ENCODE peak calls at places on chromosomes 5 and 9, in six cellular contexts. G is left ventricle myocardium inferior, C is A673, X is neural progenitor cell, D is HCT116, J is cardiac muscle cell. I is an unnamed sample.
A peak's percentile ranks its signal among the peaks of the same experiment; 100 is the strongest.

GRCh38 chr5:168308976-168309598 is 17.6 kb downstream of the WWC1 start:
- DNase-seq in C (no peak), G (no peak), D (no peak), J (no peak), X (no peak), I (no peak)

GRCh38 chr5:87298687-87299362 is 31.1 kb downstream of the RASA1 start:
- DNase-seq in J (no peak), C (no peak), D (no peak), X (no peak), G (no peak), I (no peak)

GRCh38 chr5:146208916-146209522 is 5.6 kb downstream of the RBM27 start:
- DNase-seq in G (no peak), X (no peak), C (no peak), D (no peak), J (no peak), I (no peak)

GRCh38 chr5:67195406-67196275 is 958 bp downstream of the CD180 start:
- DNase-seq in D (no peak), C (no peak), X (no peak), G (no peak), J (no peak), I (no peak)

GRCh38 chr9:95477441-95477840 is 39.3 kb downstream of the PTCH1 start:
- DNase-seq in X (peak; percentile 52), C (no peak), J (no peak), D (no peak), G (no peak), I (no peak)

GRCh38 chr9:21506910-21507795 is 25.0 kb upstream of the IFNE start:
- DNase-seq in G (no peak), C (peak; percentile 1), X (no peak), J (peak; percentile 95), D (no peak), I (peak; percentile 68)

GRCh38 chr9:107703651-107704050 is 214.1 kb upstream of the KLF4 start:
- DNase-seq in G (no peak), X (no peak), J (no peak), C (no peak), D (no peak), I (no peak)

GRCh38 chr5:97658116-97658900 is 475.3 kb upstream of the RIOK2 start:
- DNase-seq in D (no peak), C (no peak), G (no peak), J (peak; percentile 4), X (no peak), I (no peak)

GRCh38 chr5:93596676-93597441 is 13.8 kb downstream of the NR2F1 start:
- DNase-seq in X (peak; percentile 71), G (no peak), J (peak; percentile 36), D (peak; percentile 51), C (no peak), I (no peak)

GRCh38 chr9:100669968-100670367 is 92.1 kb downstream of the CAVIN4 start:
- DNase-seq in J (no peak), G (no peak), C (no peak), D (no peak), X (no peak), I (no peak)

GRCh38 chr5:13566903-13567339 is 377.6 kb downstream of the DNAH5 start:
- DNase-seq in G (no peak), J (no peak), D (no peak), X (no peak), C (no peak), I (peak; percentile 41)

DNA sequence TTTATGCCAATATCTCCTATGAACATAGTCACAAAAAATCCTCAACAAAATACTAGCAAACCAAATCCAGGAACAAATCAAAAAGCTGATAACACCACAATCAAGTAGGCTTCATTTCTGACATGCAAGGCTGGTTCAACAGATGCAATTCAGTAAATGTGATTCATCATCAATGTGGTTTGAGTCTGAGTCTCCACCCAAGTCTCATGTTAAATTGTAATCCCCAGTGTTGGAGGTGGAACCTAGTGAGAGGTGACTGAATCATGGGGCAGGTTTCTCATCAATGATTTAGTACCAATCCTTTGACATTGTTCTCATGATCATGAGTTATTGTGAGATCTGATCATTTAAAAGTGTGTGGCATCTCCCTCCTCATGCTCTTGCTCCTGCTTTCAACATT is 1072.7 kb downstream of the NR2F1-AS1 start:
- DNase-seq in C (no peak), X (no peak), D (no peak), J (no peak), G (no peak), I (no peak)
- H3K36me3 ChIP-seq in C (no peaks in the 10 kb centered on the region), X (no peaks in the 10 kb centered on the region), D (no peaks in the 10 kb centered on the region), J (no peaks in the 10 kb centered on the region), G (no peaks in the 10 kb centered on the region), I (no peaks in the 10 kb centered on the region)

GRCh38 chr9:5698004-5698403 is 69.1 kb downstream of the RIC1 start:
- DNase-seq in C (no peak), D (no peak), G (no peak), J (no peak), X (no peak), I (no peak)

GRCh38 chr9:5696884-5697283 is 68.0 kb downstream of the RIC1 start:
- DNase-seq in G (no peak), C (no peak), J (no peak), X (no peak), D (no peak), I (no peak)

GRCh38 chr9:5695860-5696259 is 67.0 kb downstream of the RIC1 start:
- DNase-seq in J (no peak), C (no peak), X (no peak), D (no peak), G (no peak), I (no peak)

GRCh38 chr9:5698810-5699556 is 70.1 kb downstream of the RIC1 start:
- DNase-seq in C (no peak), D (no peak), G (no peak), X (no peak), J (peak; percentile 10), I (no peak)
- H3K27me3 ChIP-seq in C (no peaks in the 10 kb centered on the region), D (no peaks in the 10 kb centered on the region), G (no peaks in the 10 kb centered on the region), X (no peaks in the 10 kb centered on the region), J (no peaks in the 10 kb centered on the region), I (no peaks in the 10 kb centered on the region)

GRCh38 chr5:134410822-134411221 is 859 bp downstream of the CDKN2AIPNL start:
- DNase-seq in X (peak; percentile 32), G (no peak), J (no peak), C (no peak), D (no peak), I (no peak)

GRCh38 chr5:134413046-134413445 is 1.4 kb upstream of the CDKN2AIPNL start:
- DNase-seq in J (no peak), G (no peak), X (no peak), C (no peak), D (no peak), I (no peak)

GRCh38 chr5:134411546-134412266 is at the start of gene CDKN2AIPNL:
- DNase-seq in G (peak; percentile 92), C (peak; percentile 92), D (peak; percentile 60), J (peak; percentile 91), X (peak; percentile 93), I (peak; percentile 31)

GRCh38 chr5:134409321-134409720 is 2.4 kb downstream of the CDKN2AIPNL start:
- DNase-seq in X (no peak), J (no peak), G (no peak), D (no peak), C (no peak), I (no peak)

DNA sequence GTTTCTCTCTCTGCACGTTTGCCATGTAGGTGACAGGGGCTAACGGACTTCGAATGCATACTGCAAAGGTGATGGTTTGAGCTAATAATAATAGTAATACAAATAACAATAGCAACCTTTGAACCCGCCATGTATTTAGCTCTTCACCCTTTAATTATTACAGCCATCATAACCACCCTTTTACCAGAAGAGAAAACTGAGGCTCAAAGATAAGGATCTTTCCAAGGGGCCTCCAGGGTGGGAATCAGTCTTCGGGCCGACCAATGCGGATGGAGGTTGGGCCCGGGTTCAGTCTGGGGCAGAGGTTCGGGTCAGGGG is 494 bp downstream of the CDKN2AIPNL start:
- DNase-seq in J (no peak), X (no peak), C (no peak), G (no peak), D (no peak), I (no peak)
- H3K4me3 ChIP-seq in J (peak overlapping the region; percentile 74), X (peak overlapping the region; percentile 83), C (peak overlapping the region; percentile 76), G (peak overlapping the region; percentile 88), D (peak overlapping the region; percentile 98), I (peak overlapping the region; percentile 96)

GRCh38 chr5:20956134-20956533 is 968.1 kb upstream of the CDH18 start:
- DNase-seq in X (no peak), D (no peak), G (no peak), C (no peak), J (no peak), I (no peak)

GRCh38 chr5:20958641-20959040 is 970.6 kb upstream of the CDH18 start:
- DNase-seq in C (no peak), G (no peak), D (no peak), J (no peak), X (no peak), I (no peak)

GRCh38 chr5:20959347-20959746 is 971.3 kb upstream of the CDH18 start:
- DNase-seq in D (no peak), X (no peak), J (no peak), G (no peak), C (no peak), I (no peak)
- H3K36me3 ChIP-seq in D (no peaks in the 10 kb centered on the region), X (no peaks in the 10 kb centered on the region), J (no peaks in the 10 kb centered on the region), G (no peaks in the 10 kb centered on the region), C (no peaks in the 10 kb centered on the region), I (no peaks in the 10 kb centered on the region)

GRCh38 chr5:139749242-139749641 is 46.4 kb upstream of the PSD2 start:
- DNase-seq in J (no peak), G (no peak), D (no peak), C (no peak), X (no peak), I (no peak)

GRCh38 chr5:139747583-139748504 is 47.8 kb upstream of the PSD2 start:
- DNase-seq in G (peak; percentile 49), J (peak; percentile 33), X (peak; percentile 70), C (no peak), D (no peak), I (no peak)

GRCh38 chr5:139746691-139747582 is 48.7 kb upstream of the PSD2 start:
- DNase-seq in X (no peak), J (no peak), G (no peak), C (peak; percentile 77), D (no peak), I (no peak)

GRCh38 chr5:139745800-139746690 is 49.6 kb upstream of the PSD2 start:
- DNase-seq in G (peak; percentile 56), J (peak; percentile 78), X (peak; percentile 94), C (peak; percentile 98), D (peak; percentile 72), I (no peak)

GRCh38 chr5:139748505-139748826 is 47.1 kb upstream of the PSD2 start:
- DNase-seq in J (no peak), C (no peak), D (no peak), G (no peak), X (peak; percentile 49), I (no peak)
- H3K27me3 ChIP-seq in J (peaks cover 51% of the 10 kb centered on the region), C (no peaks in the 10 kb centered on the region), D (no peaks in the 10 kb centered on the region), G (peaks cover 72% of the 10 kb centered on the region), X (peaks cover 93% of the 10 kb centered on the region), I (no peaks in the 10 kb centered on the region)

DNA sequence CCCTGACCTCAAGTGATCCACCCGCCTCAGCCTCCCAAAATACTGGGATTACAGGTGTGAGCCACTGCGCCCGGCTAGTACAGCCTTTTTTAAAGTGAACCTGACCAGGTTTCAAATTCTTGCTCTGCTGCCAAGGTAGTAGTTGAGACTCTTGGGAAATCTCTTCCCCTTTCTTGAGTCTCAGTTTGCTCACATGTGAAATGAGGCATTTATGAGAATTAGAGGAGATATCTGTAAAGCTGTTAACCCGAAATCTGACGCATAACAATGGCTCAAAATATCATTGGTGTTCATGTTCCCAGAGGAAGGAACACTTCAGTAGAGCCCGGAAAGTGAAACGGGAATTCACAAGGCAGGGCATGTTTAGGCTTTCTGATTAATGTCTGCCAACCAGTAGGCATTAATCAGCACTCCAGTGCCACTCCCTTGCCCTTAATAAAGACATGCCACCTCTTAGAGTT is 1.5 kb downstream of the ARPC5L start:
- DNase-seq in C (no peak), X (no peak), J (no peak), D (no peak), G (no peak), I (no peak)
- H3K4me3 ChIP-seq in C (no peak overlapping the region), X (no peak overlapping the region), J (no peak overlapping the region), D (peak overlapping the region; percentile 100), G (peak overlapping the region; percentile 94), I (no peak overlapping the region)

I was measured in kidney epithelial cell.